ENCODE peak calls at places on chromosomes 11 and 22, in nine cellular contexts. One of them, this sample, is unnamed.

GRCh38 chr11:68020575-68020974 is 9.9 kb upstream of the NDUFS8 start:
- DNase-seq in brain pericyte: no peak
- DNase-seq in lower lobe of right lung: peak
- DNase-seq in frontal cortex: no peak
- DNase-seq in ACHN: peak
- DNase-seq in AG10803: no peak
- DNase-seq in spleen: no peak
- DNase-seq in iris pigment epithelial cell: no peak
- DNase-seq in ovary: no peak
- DNase-seq in this sample: no peak

GRCh38 chr11:68649851-68650555 is 34.3 kb upstream of the GAL start:
- DNase-seq in lower lobe of right lung: no peak
- DNase-seq in ovary: no peak
- DNase-seq in spleen: no peak
- DNase-seq in frontal cortex: no peak
- DNase-seq in iris pigment epithelial cell: no peak
- DNase-seq in ACHN: no peak
- DNase-seq in brain pericyte: no peak
- DNase-seq in AG10803: no peak
- DNase-seq in this sample: no peak

GRCh38 chr11:126115253-126115540 is 52.5 kb upstream of the CDON start:
- DNase-seq in lower lobe of right lung: peak
- DNase-seq in spleen: no peak
- DNase-seq in ovary: peak
- DNase-seq in frontal cortex: no peak
- DNase-seq in AG10803: peak
- DNase-seq in brain pericyte: no peak
- DNase-seq in ACHN: no peak
- DNase-seq in iris pigment epithelial cell: no peak
- DNase-seq in this sample: no peak

GRCh38 chr11:117314840-117315239 is 1.2 kb downstream of the BACE1 start:
- DNase-seq in lower lobe of right lung: no peak
- DNase-seq in brain pericyte: no peak
- DNase-seq in ovary: no peak
- DNase-seq in ACHN: no peak
- DNase-seq in AG10803: no peak
- DNase-seq in spleen: peak
- DNase-seq in iris pigment epithelial cell: no peak
- DNase-seq in frontal cortex: no peak
- DNase-seq in this sample: no peak

GRCh38 chr22:49235463-49236300 is 592.0 kb downstream of the BRD1 start:
- DNase-seq in AG10803: no peak
- DNase-seq in spleen: peak
- DNase-seq in iris pigment epithelial cell: no peak
- DNase-seq in brain pericyte: no peak
- DNase-seq in ovary: no peak
- DNase-seq in frontal cortex: no peak
- DNase-seq in ACHN: no peak
- DNase-seq in lower lobe of right lung: no peak
- DNase-seq in this sample: no peak

GRCh38 chr11:76793391-76793811 is 10.2 kb downstream of the TSKU start:
- DNase-seq in spleen: peak
- DNase-seq in AG10803: no peak
- DNase-seq in ACHN: no peak
- DNase-seq in frontal cortex: no peak
- DNase-seq in lower lobe of right lung: no peak
- DNase-seq in ovary: no peak
- DNase-seq in iris pigment epithelial cell: no peak
- DNase-seq in brain pericyte: no peak
- DNase-seq in this sample: no peak

GRCh38 chr11:45671246-45672171 is 6.1 kb upstream of the CHST1 start:
- DNase-seq in brain pericyte: no peak
- DNase-seq in iris pigment epithelial cell: no peak
- DNase-seq in AG10803: no peak
- DNase-seq in spleen: no peak
- DNase-seq in frontal cortex: peak
- DNase-seq in ovary: peak
- DNase-seq in ACHN: no peak
- DNase-seq in lower lobe of right lung: no peak
- DNase-seq in this sample: no peak

GRCh38 chr11:64885367-64886286 is 7.2 kb upstream of the EHD1 start:
- DNase-seq in ovary: no peak
- DNase-seq in brain pericyte: no peak
- DNase-seq in iris pigment epithelial cell: peak
- DNase-seq in spleen: peak
- DNase-seq in ACHN: peak
- DNase-seq in frontal cortex: no peak
- DNase-seq in lower lobe of right lung: no peak
- DNase-seq in AG10803: peak
- DNase-seq in this sample: no peak

GRCh38 chr22:25027552-25027951 is 75.0 kb downstream of the KIAA1671 start:
- DNase-seq in brain pericyte: no peak
- DNase-seq in ACHN: no peak
- DNase-seq in spleen: no peak
- DNase-seq in iris pigment epithelial cell: no peak
- DNase-seq in lower lobe of right lung: no peak
- DNase-seq in frontal cortex: no peak
- DNase-seq in AG10803: no peak
- DNase-seq in ovary: no peak
- DNase-seq in this sample: no peak

GRCh38 chr11:86663741-86664140 is 8.7 kb downstream of the ME3 start:
- DNase-seq in brain pericyte: no peak
- DNase-seq in spleen: no peak
- DNase-seq in frontal cortex: no peak
- DNase-seq in ovary: no peak
- DNase-seq in iris pigment epithelial cell: peak
- DNase-seq in lower lobe of right lung: no peak
- DNase-seq in AG10803: no peak
- DNase-seq in ACHN: no peak
- DNase-seq in this sample: no peak

GRCh38 chr11:100981196-100981824 is 148.3 kb downstream of the PGR start:
- DNase-seq in spleen: no peak
- DNase-seq in ovary: peak
- DNase-seq in lower lobe of right lung: no peak
- DNase-seq in brain pericyte: no peak
- DNase-seq in frontal cortex: no peak
- DNase-seq in ACHN: no peak
- DNase-seq in iris pigment epithelial cell: peak
- DNase-seq in AG10803: no peak
- DNase-seq in this sample: no peak

GRCh38 chr11:61068581-61068980 is 33.7 kb upstream of the CD5 start:
- DNase-seq in brain pericyte: no peak
- DNase-seq in spleen: no peak
- DNase-seq in AG10803: no peak
- DNase-seq in lower lobe of right lung: no peak
- DNase-seq in ACHN: no peak
- DNase-seq in ovary: no peak
- DNase-seq in iris pigment epithelial cell: no peak
- DNase-seq in frontal cortex: no peak
- DNase-seq in this sample: no peak

GRCh38 chr11:45301537-45302246 is 15.6 kb upstream of the SYT13 start:
- DNase-seq in ACHN: no peak
- DNase-seq in brain pericyte: no peak
- DNase-seq in ovary: no peak
- DNase-seq in AG10803: no peak
- DNase-seq in lower lobe of right lung: no peak
- DNase-seq in iris pigment epithelial cell: no peak
- DNase-seq in spleen: no peak
- DNase-seq in frontal cortex: no peak
- DNase-seq in this sample: peak

GRCh38 chr11:100105605-100106358 is 581.3 kb upstream of the ARHGAP42 start:
- DNase-seq in frontal cortex: no peak
- DNase-seq in AG10803: no peak
- DNase-seq in lower lobe of right lung: no peak
- DNase-seq in spleen: no peak
- DNase-seq in ovary: no peak
- DNase-seq in brain pericyte: no peak
- DNase-seq in ACHN: no peak
- DNase-seq in iris pigment epithelial cell: no peak
- DNase-seq in this sample: no peak

GRCh38 chr22:46287873-46288751 is 8.6 kb upstream of the GTSE1 start:
- DNase-seq in ovary: no peak
- DNase-seq in frontal cortex: no peak
- DNase-seq in iris pigment epithelial cell: no peak
- DNase-seq in AG10803: no peak
- DNase-seq in lower lobe of right lung: peak
- DNase-seq in ACHN: no peak
- DNase-seq in spleen: peak
- DNase-seq in brain pericyte: no peak
- DNase-seq in this sample: peak

GRCh38 chr22:37283393-37283937 is 1.2 kb downstream of the CYTH4 start:
- DNase-seq in spleen: peak
- DNase-seq in ovary: no peak
- DNase-seq in ACHN: no peak
- DNase-seq in frontal cortex: no peak
- DNase-seq in iris pigment epithelial cell: no peak
- DNase-seq in AG10803: no peak
- DNase-seq in lower lobe of right lung: no peak
- DNase-seq in brain pericyte: no peak
- DNase-seq in this sample: peak

GRCh38 chr11:63847363-63847762 is 8.5 kb downstream of the MARK2 start:
- DNase-seq in iris pigment epithelial cell: no peak
- DNase-seq in ACHN: no peak
- DNase-seq in AG10803: no peak
- DNase-seq in lower lobe of right lung: no peak
- DNase-seq in brain pericyte: no peak
- DNase-seq in ovary: no peak
- DNase-seq in frontal cortex: no peak
- DNase-seq in spleen: no peak
- DNase-seq in this sample: no peak

GRCh38 chr22:29609139-29609538 is 5.7 kb downstream of the NF2 start:
- DNase-seq in spleen: no peak
- DNase-seq in brain pericyte: no peak
- DNase-seq in AG10803: no peak
- DNase-seq in frontal cortex: no peak
- DNase-seq in lower lobe of right lung: no peak
- DNase-seq in ACHN: peak
- DNase-seq in iris pigment epithelial cell: no peak
- DNase-seq in ovary: no peak
- DNase-seq in this sample: no peak

GRCh38 chr11:110573411-110573810 is 138.8 kb downstream of the ARHGAP20 start:
- DNase-seq in ovary: no peak
- DNase-seq in frontal cortex: no peak
- DNase-seq in brain pericyte: no peak
- DNase-seq in lower lobe of right lung: no peak
- DNase-seq in ACHN: no peak
- DNase-seq in spleen: no peak
- DNase-seq in AG10803: peak
- DNase-seq in iris pigment epithelial cell: no peak
- DNase-seq in this sample: no peak

GRCh38 chr11:124725719-124726105 is 14.0 kb upstream of the NRGN start:
- DNase-seq in frontal cortex: no peak
- DNase-seq in ACHN: no peak
- DNase-seq in AG10803: peak
- DNase-seq in ovary: no peak
- DNase-seq in brain pericyte: no peak
- DNase-seq in spleen: no peak
- DNase-seq in lower lobe of right lung: no peak
- DNase-seq in iris pigment epithelial cell: peak
- DNase-seq in this sample: no peak

GRCh38 chr22:46737105-46737975 is 712 bp downstream of the CERK start:
- DNase-seq in spleen: peak
- DNase-seq in ACHN: peak
- DNase-seq in frontal cortex: peak
- DNase-seq in lower lobe of right lung: no peak
- DNase-seq in ovary: peak
- DNase-seq in brain pericyte: no peak
- DNase-seq in AG10803: no peak
- DNase-seq in iris pigment epithelial cell: peak
- DNase-seq in this sample: peak

This sample was measured in germinal center.